ENCODE peak calls at places on chromosomes 6 and 20, in four cellular contexts. One of them, this sample, is unnamed.

GRCh38 chr6:138752017-138752416 is 21.6 kb upstream of the CCDC28A start:
- DNase-seq in stimulated activated naive B cell treated with anti-CD40 and anti-IgM and Interleukin-4, amounts not matched to agents 10 μg/mL and 1 μg/mL and 100 μg/mL, for 72 hours: no peak
- DNase-seq in SHP77: no peak
- DNase-seq in stimulated activated CD8-positive, alpha-beta memory T cell treated with anti-CD3 and anti-CD28 coated beads, Interleukin-2, amount 100 ng/mL, for 1 hour: no peak
- DNase-seq in this sample: no peak

GRCh38 chr6:127518212-127518709 is 874 bp downstream of the MTCL3 start:
- DNase-seq in stimulated activated naive B cell treated with anti-CD40 and anti-IgM and Interleukin-4, amounts not matched to agents 10 μg/mL and 1 μg/mL and 100 μg/mL, for 72 hours: no peak
- DNase-seq in SHP77: peak; percentile 53
- DNase-seq in stimulated activated CD8-positive, alpha-beta memory T cell treated with anti-CD3 and anti-CD28 coated beads, Interleukin-2, amount 100 ng/mL, for 1 hour: no peak
- DNase-seq in this sample: no peak

GRCh38 chr20:50385733-50386640 is 124.2 kb upstream of the PTPN1 start:
- DNase-seq in stimulated activated naive B cell treated with anti-CD40 and anti-IgM and Interleukin-4, amounts not matched to agents 10 μg/mL and 1 μg/mL and 100 μg/mL, for 72 hours: no peak
- DNase-seq in SHP77: no peak
- DNase-seq in stimulated activated CD8-positive, alpha-beta memory T cell treated with anti-CD3 and anti-CD28 coated beads, Interleukin-2, amount 100 ng/mL, for 1 hour: peak; percentile 33
- DNase-seq in this sample: peak; percentile 96

GRCh38 chr6:116877743-116878142 is 701 bp downstream of the RFX6 start:
- DNase-seq in stimulated activated naive B cell treated with anti-CD40 and anti-IgM and Interleukin-4, amounts not matched to agents 10 μg/mL and 1 μg/mL and 100 μg/mL, for 72 hours: no peak
- DNase-seq in SHP77: no peak
- DNase-seq in stimulated activated CD8-positive, alpha-beta memory T cell treated with anti-CD3 and anti-CD28 coated beads, Interleukin-2, amount 100 ng/mL, for 1 hour: no peak
- DNase-seq in this sample: no peak

GRCh38 chr6:17907467-17908229 is 79.8 kb downstream of the KIF13A start:
- DNase-seq in stimulated activated naive B cell treated with anti-CD40 and anti-IgM and Interleukin-4, amounts not matched to agents 10 μg/mL and 1 μg/mL and 100 μg/mL, for 72 hours: peak; percentile 15
- DNase-seq in SHP77: no peak
- DNase-seq in stimulated activated CD8-positive, alpha-beta memory T cell treated with anti-CD3 and anti-CD28 coated beads, Interleukin-2, amount 100 ng/mL, for 1 hour: no peak
- DNase-seq in this sample: peak; percentile 77

GRCh38 chr6:122580731-122581130 is 29.5 kb upstream of the PKIB start:
- DNase-seq in stimulated activated naive B cell treated with anti-CD40 and anti-IgM and Interleukin-4, amounts not matched to agents 10 μg/mL and 1 μg/mL and 100 μg/mL, for 72 hours: no peak
- DNase-seq in SHP77: peak; percentile 3
- DNase-seq in stimulated activated CD8-positive, alpha-beta memory T cell treated with anti-CD3 and anti-CD28 coated beads, Interleukin-2, amount 100 ng/mL, for 1 hour: no peak
- DNase-seq in this sample: no peak

GRCh38 chr6:106102034-106102433 is 15.9 kb downstream of the PRDM1 start:
- DNase-seq in stimulated activated naive B cell treated with anti-CD40 and anti-IgM and Interleukin-4, amounts not matched to agents 10 μg/mL and 1 μg/mL and 100 μg/mL, for 72 hours: peak; percentile 33
- DNase-seq in SHP77: no peak
- DNase-seq in stimulated activated CD8-positive, alpha-beta memory T cell treated with anti-CD3 and anti-CD28 coated beads, Interleukin-2, amount 100 ng/mL, for 1 hour: no peak
- DNase-seq in this sample: no peak

GRCh38 chr6:1622220-1622841 is 12.6 kb downstream of the FOXC1 start:
- DNase-seq in stimulated activated naive B cell treated with anti-CD40 and anti-IgM and Interleukin-4, amounts not matched to agents 10 μg/mL and 1 μg/mL and 100 μg/mL, for 72 hours: no peak
- DNase-seq in SHP77: no peak
- DNase-seq in stimulated activated CD8-positive, alpha-beta memory T cell treated with anti-CD3 and anti-CD28 coated beads, Interleukin-2, amount 100 ng/mL, for 1 hour: no peak
- DNase-seq in this sample: no peak

GRCh38 chr6:134373282-134373922 is 55.5 kb upstream of the SGK1 start:
- DNase-seq in stimulated activated naive B cell treated with anti-CD40 and anti-IgM and Interleukin-4, amounts not matched to agents 10 μg/mL and 1 μg/mL and 100 μg/mL, for 72 hours: peak; percentile 59
- DNase-seq in SHP77: no peak
- DNase-seq in stimulated activated CD8-positive, alpha-beta memory T cell treated with anti-CD3 and anti-CD28 coated beads, Interleukin-2, amount 100 ng/mL, for 1 hour: no peak
- DNase-seq in this sample: no peak

GRCh38 chr6:56370127-56370540 is 122.8 kb upstream of the COL21A1 start:
- DNase-seq in stimulated activated naive B cell treated with anti-CD40 and anti-IgM and Interleukin-4, amounts not matched to agents 10 μg/mL and 1 μg/mL and 100 μg/mL, for 72 hours: no peak
- DNase-seq in SHP77: peak; percentile 89
- DNase-seq in stimulated activated CD8-positive, alpha-beta memory T cell treated with anti-CD3 and anti-CD28 coated beads, Interleukin-2, amount 100 ng/mL, for 1 hour: no peak
- DNase-seq in this sample: no peak

GRCh38 chr6:89475106-89475505 is 42.2 kb downstream of the ANKRD6 start:
- DNase-seq in stimulated activated naive B cell treated with anti-CD40 and anti-IgM and Interleukin-4, amounts not matched to agents 10 μg/mL and 1 μg/mL and 100 μg/mL, for 72 hours: no peak
- DNase-seq in SHP77: no peak
- DNase-seq in stimulated activated CD8-positive, alpha-beta memory T cell treated with anti-CD3 and anti-CD28 coated beads, Interleukin-2, amount 100 ng/mL, for 1 hour: no peak
- DNase-seq in this sample: no peak

GRCh38 chr6:105482227-105482839 is 79.5 kb upstream of the PREP start:
- DNase-seq in stimulated activated naive B cell treated with anti-CD40 and anti-IgM and Interleukin-4, amounts not matched to agents 10 μg/mL and 1 μg/mL and 100 μg/mL, for 72 hours: no peak
- DNase-seq in SHP77: no peak
- DNase-seq in stimulated activated CD8-positive, alpha-beta memory T cell treated with anti-CD3 and anti-CD28 coated beads, Interleukin-2, amount 100 ng/mL, for 1 hour: no peak
- DNase-seq in this sample: no peak

GRCh38 chr20:33488201-33488600 is 1.7 kb upstream of the CBFA2T2 start:
- DNase-seq in stimulated activated naive B cell treated with anti-CD40 and anti-IgM and Interleukin-4, amounts not matched to agents 10 μg/mL and 1 μg/mL and 100 μg/mL, for 72 hours: no peak
- DNase-seq in SHP77: no peak
- DNase-seq in stimulated activated CD8-positive, alpha-beta memory T cell treated with anti-CD3 and anti-CD28 coated beads, Interleukin-2, amount 100 ng/mL, for 1 hour: no peak
- DNase-seq in this sample: no peak

GRCh38 chr6:164014716-164015484 is 600.4 kb downstream of the QKI start:
- DNase-seq in stimulated activated naive B cell treated with anti-CD40 and anti-IgM and Interleukin-4, amounts not matched to agents 10 μg/mL and 1 μg/mL and 100 μg/mL, for 72 hours: no peak
- DNase-seq in SHP77: no peak
- DNase-seq in stimulated activated CD8-positive, alpha-beta memory T cell treated with anti-CD3 and anti-CD28 coated beads, Interleukin-2, amount 100 ng/mL, for 1 hour: no peak
- DNase-seq in this sample: no peak

GRCh38 chr20:52965380-52965779 is 6.8 kb upstream of the TSHZ2 start:
- DNase-seq in stimulated activated naive B cell treated with anti-CD40 and anti-IgM and Interleukin-4, amounts not matched to agents 10 μg/mL and 1 μg/mL and 100 μg/mL, for 72 hours: no peak
- DNase-seq in SHP77: peak; percentile 72
- DNase-seq in stimulated activated CD8-positive, alpha-beta memory T cell treated with anti-CD3 and anti-CD28 coated beads, Interleukin-2, amount 100 ng/mL, for 1 hour: no peak
- DNase-seq in this sample: no peak

GRCh38 chr6:111329882-111330633 is 153.0 kb downstream of the REV3L start:
- DNase-seq in stimulated activated naive B cell treated with anti-CD40 and anti-IgM and Interleukin-4, amounts not matched to agents 10 μg/mL and 1 μg/mL and 100 μg/mL, for 72 hours: no peak
- DNase-seq in SHP77: no peak
- DNase-seq in stimulated activated CD8-positive, alpha-beta memory T cell treated with anti-CD3 and anti-CD28 coated beads, Interleukin-2, amount 100 ng/mL, for 1 hour: no peak
- DNase-seq in this sample: no peak

GRCh38 chr6:35544748-35545361 is 32.2 kb upstream of the TULP1 start:
- DNase-seq in stimulated activated naive B cell treated with anti-CD40 and anti-IgM and Interleukin-4, amounts not matched to agents 10 μg/mL and 1 μg/mL and 100 μg/mL, for 72 hours: no peak
- DNase-seq in SHP77: no peak
- DNase-seq in stimulated activated CD8-positive, alpha-beta memory T cell treated with anti-CD3 and anti-CD28 coated beads, Interleukin-2, amount 100 ng/mL, for 1 hour: no peak
- DNase-seq in this sample: no peak

GRCh38 chr6:35025241-35026188 is 115.6 kb downstream of the TCP11 start:
- DNase-seq in stimulated activated naive B cell treated with anti-CD40 and anti-IgM and Interleukin-4, amounts not matched to agents 10 μg/mL and 1 μg/mL and 100 μg/mL, for 72 hours: no peak
- DNase-seq in SHP77: no peak
- DNase-seq in stimulated activated CD8-positive, alpha-beta memory T cell treated with anti-CD3 and anti-CD28 coated beads, Interleukin-2, amount 100 ng/mL, for 1 hour: no peak
- DNase-seq in this sample: no peak

GRCh38 chr6:45607818-45608217 is 230.1 kb upstream of the SUPT3H start:
- DNase-seq in stimulated activated naive B cell treated with anti-CD40 and anti-IgM and Interleukin-4, amounts not matched to agents 10 μg/mL and 1 μg/mL and 100 μg/mL, for 72 hours: no peak
- DNase-seq in SHP77: no peak
- DNase-seq in stimulated activated CD8-positive, alpha-beta memory T cell treated with anti-CD3 and anti-CD28 coated beads, Interleukin-2, amount 100 ng/mL, for 1 hour: no peak
- DNase-seq in this sample: no peak

GRCh38 chr6:8108031-8108660 is 5.8 kb upstream of the EEF1E1 start:
- DNase-seq in stimulated activated naive B cell treated with anti-CD40 and anti-IgM and Interleukin-4, amounts not matched to agents 10 μg/mL and 1 μg/mL and 100 μg/mL, for 72 hours: no peak
- DNase-seq in SHP77: peak; percentile 33
- DNase-seq in stimulated activated CD8-positive, alpha-beta memory T cell treated with anti-CD3 and anti-CD28 coated beads, Interleukin-2, amount 100 ng/mL, for 1 hour: no peak
- DNase-seq in this sample: no peak

GRCh38 chr6:26305097-26305841 is 59.7 kb upstream of the BTN3A2 start:
- DNase-seq in stimulated activated naive B cell treated with anti-CD40 and anti-IgM and Interleukin-4, amounts not matched to agents 10 μg/mL and 1 μg/mL and 100 μg/mL, for 72 hours: peak; percentile 73
- DNase-seq in SHP77: peak; percentile 38
- DNase-seq in stimulated activated CD8-positive, alpha-beta memory T cell treated with anti-CD3 and anti-CD28 coated beads, Interleukin-2, amount 100 ng/mL, for 1 hour: no peak
- DNase-seq in this sample: peak; percentile 45

GRCh38 chr6:159217595-159218275 is 48.5 kb downstream of the FNDC1 start:
- DNase-seq in stimulated activated naive B cell treated with anti-CD40 and anti-IgM and Interleukin-4, amounts not matched to agents 10 μg/mL and 1 μg/mL and 100 μg/mL, for 72 hours: peak; percentile 38
- DNase-seq in SHP77: peak; percentile 16
- DNase-seq in stimulated activated CD8-positive, alpha-beta memory T cell treated with anti-CD3 and anti-CD28 coated beads, Interleukin-2, amount 100 ng/mL, for 1 hour: no peak
- DNase-seq in this sample: no peak

GRCh38 chr6:124660185-124660584 is 302.1 kb upstream of the RNF217 start:
- DNase-seq in stimulated activated naive B cell treated with anti-CD40 and anti-IgM and Interleukin-4, amounts not matched to agents 10 μg/mL and 1 μg/mL and 100 μg/mL, for 72 hours: no peak
- DNase-seq in SHP77: no peak
- DNase-seq in stimulated activated CD8-positive, alpha-beta memory T cell treated with anti-CD3 and anti-CD28 coated beads, Interleukin-2, amount 100 ng/mL, for 1 hour: no peak
- DNase-seq in this sample: no peak

GRCh38 chr6:151773382-151773781 is 34.1 kb upstream of the ESR1 start:
- DNase-seq in stimulated activated naive B cell treated with anti-CD40 and anti-IgM and Interleukin-4, amounts not matched to agents 10 μg/mL and 1 μg/mL and 100 μg/mL, for 72 hours: no peak
- DNase-seq in SHP77: no peak
- DNase-seq in stimulated activated CD8-positive, alpha-beta memory T cell treated with anti-CD3 and anti-CD28 coated beads, Interleukin-2, amount 100 ng/mL, for 1 hour: no peak
- DNase-seq in this sample: no peak

GRCh38 chr6:109117346-109118035 is 22.2 kb downstream of the CEP57L1 start:
- DNase-seq in stimulated activated naive B cell treated with anti-CD40 and anti-IgM and Interleukin-4, amounts not matched to agents 10 μg/mL and 1 μg/mL and 100 μg/mL, for 72 hours: peak; percentile 46
- DNase-seq in SHP77: no peak
- DNase-seq in stimulated activated CD8-positive, alpha-beta memory T cell treated with anti-CD3 and anti-CD28 coated beads, Interleukin-2, amount 100 ng/mL, for 1 hour: no peak
- DNase-seq in this sample: no peak

GRCh38 chr20:11041396-11041795 is 367.6 kb upstream of the JAG1 start:
- DNase-seq in stimulated activated naive B cell treated with anti-CD40 and anti-IgM and Interleukin-4, amounts not matched to agents 10 μg/mL and 1 μg/mL and 100 μg/mL, for 72 hours: no peak
- DNase-seq in SHP77: no peak
- DNase-seq in stimulated activated CD8-positive, alpha-beta memory T cell treated with anti-CD3 and anti-CD28 coated beads, Interleukin-2, amount 100 ng/mL, for 1 hour: no peak
- DNase-seq in this sample: no peak

GRCh38 chr6:137427670-137428290 is 66.4 kb downstream of the OLIG3 start:
- DNase-seq in stimulated activated naive B cell treated with anti-CD40 and anti-IgM and Interleukin-4, amounts not matched to agents 10 μg/mL and 1 μg/mL and 100 μg/mL, for 72 hours: no peak
- DNase-seq in SHP77: no peak
- DNase-seq in stimulated activated CD8-positive, alpha-beta memory T cell treated with anti-CD3 and anti-CD28 coated beads, Interleukin-2, amount 100 ng/mL, for 1 hour: no peak
- DNase-seq in this sample: no peak

GRCh38 chr6:90098025-90098474 is 198.6 kb downstream of the BACH2 start:
- DNase-seq in stimulated activated naive B cell treated with anti-CD40 and anti-IgM and Interleukin-4, amounts not matched to agents 10 μg/mL and 1 μg/mL and 100 μg/mL, for 72 hours: no peak
- DNase-seq in SHP77: no peak
- DNase-seq in stimulated activated CD8-positive, alpha-beta memory T cell treated with anti-CD3 and anti-CD28 coated beads, Interleukin-2, amount 100 ng/mL, for 1 hour: no peak
- DNase-seq in this sample: no peak

GRCh38 chr20:19283503-19283902 is 71.1 kb downstream of the SLC24A3 start:
- DNase-seq in stimulated activated naive B cell treated with anti-CD40 and anti-IgM and Interleukin-4, amounts not matched to agents 10 μg/mL and 1 μg/mL and 100 μg/mL, for 72 hours: no peak
- DNase-seq in SHP77: no peak
- DNase-seq in stimulated activated CD8-positive, alpha-beta memory T cell treated with anti-CD3 and anti-CD28 coated beads, Interleukin-2, amount 100 ng/mL, for 1 hour: no peak
- DNase-seq in this sample: no peak

GRCh38 chr6:121867095-121867494 is 431.6 kb downstream of the GJA1 start:
- DNase-seq in stimulated activated naive B cell treated with anti-CD40 and anti-IgM and Interleukin-4, amounts not matched to agents 10 μg/mL and 1 μg/mL and 100 μg/mL, for 72 hours: no peak
- DNase-seq in SHP77: no peak
- DNase-seq in stimulated activated CD8-positive, alpha-beta memory T cell treated with anti-CD3 and anti-CD28 coated beads, Interleukin-2, amount 100 ng/mL, for 1 hour: no peak
- DNase-seq in this sample: no peak

GRCh38 chr6:67210450-67210849 is 1424.6 kb upstream of the ADGRB3 start:
- DNase-seq in stimulated activated naive B cell treated with anti-CD40 and anti-IgM and Interleukin-4, amounts not matched to agents 10 μg/mL and 1 μg/mL and 100 μg/mL, for 72 hours: no peak
- DNase-seq in SHP77: no peak
- DNase-seq in stimulated activated CD8-positive, alpha-beta memory T cell treated with anti-CD3 and anti-CD28 coated beads, Interleukin-2, amount 100 ng/mL, for 1 hour: no peak
- DNase-seq in this sample: no peak

GRCh38 chr20:8764289-8764962 is 304.5 kb upstream of the PLCB4 start:
- DNase-seq in stimulated activated naive B cell treated with anti-CD40 and anti-IgM and Interleukin-4, amounts not matched to agents 10 μg/mL and 1 μg/mL and 100 μg/mL, for 72 hours: no peak
- DNase-seq in SHP77: no peak
- DNase-seq in stimulated activated CD8-positive, alpha-beta memory T cell treated with anti-CD3 and anti-CD28 coated beads, Interleukin-2, amount 100 ng/mL, for 1 hour: no peak
- DNase-seq in this sample: no peak

GRCh38 chr20:46571418-46571817 is 21.0 kb upstream of the OCSTAMP start:
- DNase-seq in stimulated activated naive B cell treated with anti-CD40 and anti-IgM and Interleukin-4, amounts not matched to agents 10 μg/mL and 1 μg/mL and 100 μg/mL, for 72 hours: no peak
- DNase-seq in SHP77: no peak
- DNase-seq in stimulated activated CD8-positive, alpha-beta memory T cell treated with anti-CD3 and anti-CD28 coated beads, Interleukin-2, amount 100 ng/mL, for 1 hour: no peak
- DNase-seq in this sample: no peak